ENCODE peak calls at places on chromosomes 3 and 15, in ten cellular contexts. U, I, K, D, L, F, Z, S, P and A are unnamed samples.

GRCh38 chr3:99962703-99963102 is 145.0 kb downstream of the CMSS1 start:
- DNase-seq in U (peak), I (no peak), K (no peak), D (no peak), L (no peak), F (peak), Z (no peak), S (no peak), P (no peak), A (no peak)

GRCh38 chr3:156553705-156554356 is 1.1 kb downstream of the SSR3 start:
- DNase-seq in U (peak), I (no peak), K (no peak), D (no peak), L (no peak), F (peak), Z (no peak), S (no peak), P (no peak), A (no peak)

GRCh38 chr15:85009435-85009834 is 27.8 kb downstream of the PDE8A start:
- DNase-seq in U (no peak), I (no peak), K (no peak), D (no peak), L (no peak), F (no peak), Z (no peak), S (no peak), P (no peak), A (no peak)

GRCh38 chr3:138459619-138460535 is 25.5 kb downstream of the ESYT3 start:
- DNase-seq in U (no peak), I (no peak), K (peak), D (no peak), L (peak), F (no peak), Z (no peak), S (no peak), P (no peak), A (no peak)

GRCh38 chr15:64045774-64046346 is 425 bp downstream of the DAPK2 start:
- DNase-seq in U (no peak), I (peak), K (no peak), D (peak), L (peak), F (no peak), Z (no peak), S (no peak), P (no peak), A (no peak)

GRCh38 chr3:18424862-18425640 is at the start of gene SATB1:
- DNase-seq in U (peak), I (peak), K (peak), D (peak), L (peak), F (peak), Z (no peak), S (peak), P (peak), A (peak)

GRCh38 chr3:159766563-159767185 is 222.0 kb upstream of the IL12A start:
- DNase-seq in U (peak), I (no peak), K (no peak), D (no peak), L (no peak), F (peak), Z (no peak), S (no peak), P (no peak), A (no peak)

GRCh38 chr15:59674501-59674900 is 14.6 kb downstream of the BNIP2 start:
- DNase-seq in U (no peak), I (no peak), K (no peak), D (no peak), L (no peak), F (no peak), Z (no peak), S (no peak), P (no peak), A (no peak)

GRCh38 chr3:100875239-100875638 is 118.0 kb downstream of the ABI3BP start:
- DNase-seq in U (peak), I (peak), K (no peak), D (no peak), L (no peak), F (peak), Z (no peak), S (no peak), P (peak), A (no peak)

GRCh38 chr15:78453447-78453846 is 15.4 kb downstream of the IREB2 start:
- DNase-seq in U (no peak), I (no peak), K (no peak), D (no peak), L (no peak), F (no peak), Z (no peak), S (no peak), P (no peak), A (no peak)

GRCh38 chr3:37072892-37073291 is 79.6 kb downstream of the MLH1 start:
- DNase-seq in U (peak), I (peak), K (no peak), D (no peak), L (no peak), F (peak), Z (no peak), S (no peak), P (peak), A (no peak)

GRCh38 chr3:191301017-191301416 is 28.2 kb upstream of the CCDC50 start:
- DNase-seq in U (no peak), I (no peak), K (no peak), D (no peak), L (no peak), F (no peak), Z (no peak), S (peak), P (no peak), A (peak)

GRCh38 chr3:62888180-62888579 is 13.0 kb upstream of the CADPS start:
- DNase-seq in U (no peak), I (no peak), K (no peak), D (no peak), L (no peak), F (no peak), Z (no peak), S (no peak), P (no peak), A (no peak)

GRCh38 chr3:50392101-50392715 is 32.9 kb upstream of the TMEM115 start:
- DNase-seq in U (no peak), I (no peak), K (no peak), D (no peak), L (no peak), F (no peak), Z (no peak), S (no peak), P (no peak), A (no peak)

GRCh38 chr15:101615986-101616848 is 36.0 kb downstream of the TM2D3 start:
- DNase-seq in U (peak), I (peak), K (no peak), D (no peak), L (no peak), F (peak), Z (peak), S (no peak), P (peak), A (no peak)

GRCh38 chr3:158668506-158668905 is 3.9 kb downstream of the LXN start:
- DNase-seq in U (peak), I (no peak), K (no peak), D (no peak), L (no peak), F (peak), Z (no peak), S (no peak), P (no peak), A (no peak)

GRCh38 chr3:187403768-187404270 is 35.6 kb downstream of the RTP4 start:
- DNase-seq in U (peak), I (no peak), K (no peak), D (no peak), L (no peak), F (peak), Z (peak), S (no peak), P (no peak), A (no peak)

GRCh38 chr3:37147676-37148075 is 26.7 kb downstream of the LRRFIP2 start:
- DNase-seq in U (no peak), I (no peak), K (no peak), D (no peak), L (no peak), F (no peak), Z (no peak), S (no peak), P (no peak), A (no peak)

GRCh38 chr3:171329759-171330158 is 130.4 kb downstream of the TNIK start:
- DNase-seq in U (no peak), I (no peak), K (no peak), D (no peak), L (no peak), F (no peak), Z (no peak), S (no peak), P (no peak), A (no peak)

GRCh38 chr15:23645379-23646164 is 2.1 kb downstream of the MAGEL2 start:
- DNase-seq in U (no peak), I (no peak), K (no peak), D (no peak), L (no peak), F (no peak), Z (no peak), S (no peak), P (no peak), A (no peak)

GRCh38 chr15:58608129-58608590 is 141.3 kb downstream of the ADAM10 start:
- DNase-seq in U (peak), I (no peak), K (no peak), D (no peak), L (no peak), F (peak), Z (no peak), S (no peak), P (no peak), A (no peak)

GRCh38 chr3:112974894-112975293 is at the start of gene CD200R1:
- DNase-seq in U (no peak), I (no peak), K (no peak), D (no peak), L (no peak), F (no peak), Z (no peak), S (peak), P (no peak), A (no peak)

GRCh38 chr3:12265558-12265957 is 23.3 kb upstream of the PPARG start:
- DNase-seq in U (peak), I (no peak), K (no peak), D (no peak), L (no peak), F (no peak), Z (no peak), S (no peak), P (no peak), A (no peak)

GRCh38 chr3:99473321-99473751 is 165.1 kb upstream of the COL8A1 start:
- DNase-seq in U (peak), I (no peak), K (no peak), D (no peak), L (no peak), F (peak), Z (no peak), S (no peak), P (no peak), A (no peak)

GRCh38 chr3:167493240-167493639 is 19.4 kb upstream of the SERPINI2 start:
- DNase-seq in U (no peak), I (no peak), K (no peak), D (no peak), L (no peak), F (no peak), Z (no peak), S (no peak), P (no peak), A (no peak)

GRCh38 chr15:74957301-74958035 is 896 bp upstream of the RPP25 start:
- DNase-seq in U (peak), I (no peak), K (no peak), D (no peak), L (peak), F (peak), Z (no peak), S (no peak), P (peak), A (no peak)

GRCh38 chr15:32828507-32829186 is 110.8 kb downstream of the GREM1 start:
- DNase-seq in U (peak), I (no peak), K (no peak), D (no peak), L (no peak), F (peak), Z (no peak), S (no peak), P (no peak), A (no peak)

GRCh38 chr15:42085721-42086120 is 8.6 kb downstream of the PLA2G4D start:
- DNase-seq in U (no peak), I (no peak), K (no peak), D (no peak), L (no peak), F (no peak), Z (no peak), S (no peak), P (no peak), A (no peak)

GRCh38 chr15:67559158-67559557 is 16.7 kb downstream of the MAP2K5 start:
- DNase-seq in U (no peak), I (no peak), K (no peak), D (no peak), L (no peak), F (no peak), Z (no peak), S (no peak), P (no peak), A (no peak)

GRCh38 chr15:47431501-47431900 is 285.8 kb upstream of the SEMA6D start:
- DNase-seq in U (peak), I (no peak), K (no peak), D (no peak), L (no peak), F (peak), Z (no peak), S (no peak), P (no peak), A (no peak)

GRCh38 chr3:23086366-23086765 is 116.8 kb upstream of the UBE2E2 start:
- DNase-seq in U (no peak), I (no peak), K (no peak), D (no peak), L (no peak), F (no peak), Z (peak), S (no peak), P (no peak), A (no peak)

GRCh38 chr15:95304116-95304873 is 1026.2 kb upstream of the NR2F2 start:
- DNase-seq in U (peak), I (no peak), K (no peak), D (no peak), L (no peak), F (peak), Z (no peak), S (no peak), P (no peak), A (no peak)

GRCh38 chr3:128174645-128175590 is 21.6 kb downstream of the EEFSEC start:
- DNase-seq in U (peak), I (no peak), K (no peak), D (no peak), L (no peak), F (no peak), Z (no peak), S (no peak), P (no peak), A (no peak)

GRCh38 chr15:69034352-69034751 is 19.9 kb downstream of the NOX5 start:
- DNase-seq in U (peak), I (no peak), K (no peak), D (no peak), L (no peak), F (peak), Z (peak), S (no peak), P (no peak), A (no peak)

GRCh38 chr3:65979731-65980130 is 59.0 kb downstream of the MAGI1 start:
- DNase-seq in U (peak), I (no peak), K (no peak), D (no peak), L (no peak), F (peak), Z (no peak), S (no peak), P (no peak), A (no peak)

GRCh38 chr3:104359546-104359945 is 1007.2 kb upstream of the ALCAM start:
- DNase-seq in U (peak), I (no peak), K (no peak), D (no peak), L (no peak), F (peak), Z (peak), S (no peak), P (no peak), A (no peak)

DNA sequence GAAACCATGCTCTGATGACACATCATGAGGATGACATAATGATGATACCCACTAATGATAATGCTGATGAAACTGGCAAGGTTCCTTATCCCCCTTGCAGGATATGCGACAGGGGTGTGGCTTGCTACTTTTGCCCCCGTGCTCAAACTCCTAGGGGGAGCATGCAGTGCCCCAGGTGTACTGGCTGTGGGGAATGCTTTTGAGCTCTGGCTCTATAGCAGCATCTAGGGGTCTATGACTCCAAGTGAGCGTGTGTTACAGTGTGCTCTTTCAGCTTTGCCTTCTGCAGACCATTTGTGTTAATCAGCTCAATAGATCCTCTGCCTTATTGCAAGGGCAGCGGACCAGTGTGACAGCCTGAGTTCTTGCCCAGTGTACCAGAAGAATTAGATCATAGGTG is 1239.5 kb downstream of the SI start:
- DNase-seq in U (no peak), I (no peak), K (no peak), D (no peak), L (no peak), F (no peak), Z (no peak), S (no peak), P (no peak), A (no peak)
- TF ChIP-seq CTCF in U (no peak), I (no peak), K (no peak), D (no peak), L (no peak), F (no peak), Z (no peak), S (no peak), P (no peak), A (no peak)

GRCh38 chr3:132315851-132316250 is 1.4 kb upstream of the ACP3 start:
- DNase-seq in U (peak), I (no peak), K (no peak), D (no peak), L (no peak), F (peak), Z (no peak), S (no peak), P (no peak), A (no peak)

GRCh38 chr3:132321321-132321720 is 4.1 kb downstream of the ACP3 start:
- DNase-seq in U (peak), I (peak), K (no peak), D (no peak), L (no peak), F (no peak), Z (no peak), S (no peak), P (no peak), A (no peak)

GRCh38 chr3:132311860-132312259 is 5.3 kb upstream of the ACP3 start:
- DNase-seq in U (peak), I (no peak), K (no peak), D (no peak), L (no peak), F (no peak), Z (no peak), S (no peak), P (no peak), A (no peak)

GRCh38 chr3:132318451-132318850 is 1.2 kb downstream of the ACP3 start:
- DNase-seq in U (peak), I (no peak), K (no peak), D (no peak), L (no peak), F (peak), Z (no peak), S (no peak), P (no peak), A (no peak)

DNA sequence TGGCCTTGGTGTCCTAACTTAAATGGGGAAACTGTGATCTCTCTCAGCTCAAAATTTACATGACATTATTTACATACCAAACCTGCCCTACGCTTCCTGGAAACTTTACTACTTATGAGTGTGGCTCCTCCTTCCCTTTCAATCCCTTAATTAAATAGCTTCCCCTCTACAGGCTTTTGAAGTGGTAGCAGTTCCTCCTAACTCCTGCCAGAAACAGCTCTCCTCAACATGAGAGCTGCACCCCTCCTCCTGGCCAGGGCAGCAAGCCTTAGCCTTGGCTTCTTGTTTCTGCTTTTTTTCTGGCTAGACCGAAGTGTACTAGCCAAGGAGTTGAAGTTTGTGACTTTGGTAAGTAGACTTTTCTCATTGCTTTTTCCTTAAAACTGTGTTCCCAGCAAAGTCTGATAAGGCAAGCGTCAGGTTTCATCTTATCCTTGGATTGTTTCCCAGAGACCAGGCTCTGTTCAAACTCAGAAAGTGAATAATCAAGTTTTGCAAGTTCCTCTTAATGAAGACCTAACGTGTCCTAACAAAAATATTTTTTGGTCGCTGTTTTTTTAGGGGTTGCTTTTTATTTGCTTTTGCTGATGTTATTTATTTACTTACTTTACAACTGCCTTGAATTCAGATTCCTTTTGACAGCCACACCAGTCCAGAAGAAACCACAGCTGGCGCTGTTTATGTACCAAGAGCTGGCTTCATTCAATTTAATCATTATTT is at the start of gene ACP3:
- DNase-seq in U (peak), I (peak), K (no peak), D (no peak), L (peak), F (peak), Z (peak), S (no peak), P (peak), A (no peak)
- TF ChIP-seq CTCF in U (no peak), I (no peak), K (no peak), D (no peak), L (no peak), F (no peak), Z (no peak), S (no peak), P (no peak), A (no peak)

GRCh38 chr3:184873136-184873535 is 61.2 kb downstream of the VPS8 start:
- DNase-seq in U (no peak), I (no peak), K (no peak), D (no peak), L (no peak), F (no peak), Z (no peak), S (no peak), P (no peak), A (no peak)

GRCh38 chr3:184880616-184881015 is 68.7 kb downstream of the VPS8 start:
- DNase-seq in U (no peak), I (no peak), K (no peak), D (no peak), L (no peak), F (no peak), Z (no peak), S (no peak), P (no peak), A (no peak)

GRCh38 chr3:184872200-184872599 is 60.2 kb downstream of the VPS8 start:
- DNase-seq in U (no peak), I (no peak), K (no peak), D (no peak), L (no peak), F (no peak), Z (no peak), S (no peak), P (no peak), A (no peak)

DNA sequence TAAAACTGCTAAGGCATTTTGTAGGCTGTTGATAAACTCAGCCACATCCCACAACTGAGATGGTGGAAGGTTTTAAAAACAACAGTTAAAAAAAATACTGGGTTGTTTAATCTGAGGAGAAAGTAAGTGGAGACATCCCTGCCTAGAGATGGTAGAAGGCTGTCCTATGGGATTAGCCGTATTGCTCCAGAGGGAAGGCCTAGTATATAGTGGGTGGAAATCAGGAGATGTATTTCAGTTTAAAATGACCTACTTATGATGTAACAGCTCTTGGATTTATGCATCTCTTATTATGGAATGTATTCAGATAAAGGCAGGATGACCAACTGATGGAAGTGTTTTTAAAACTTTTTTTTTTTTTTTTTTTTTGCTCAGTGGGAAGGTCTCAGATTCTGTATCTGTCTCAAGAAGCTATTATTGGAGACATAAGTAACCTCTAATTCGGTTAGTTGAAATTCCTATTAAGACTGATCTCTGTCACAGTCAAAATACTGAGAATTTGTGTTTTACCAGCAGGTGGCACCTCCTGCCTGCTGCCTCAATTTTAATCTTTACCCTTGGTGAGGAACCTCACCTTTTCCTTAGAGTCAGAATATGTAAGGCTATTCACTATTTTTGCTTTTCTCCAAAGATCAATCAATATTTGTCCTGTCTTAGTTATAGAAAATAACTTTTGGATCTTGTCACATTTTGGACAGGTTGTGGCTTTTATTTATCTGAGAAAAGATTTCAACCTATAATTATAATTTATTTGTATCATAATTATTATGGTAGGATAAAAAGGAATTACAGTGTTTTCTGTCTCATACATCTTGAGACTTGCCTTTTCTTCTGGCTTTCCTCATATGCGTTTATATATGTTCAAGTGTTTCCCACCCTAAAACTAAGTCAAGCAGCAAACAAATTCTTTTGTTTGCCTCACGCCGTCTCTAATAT is 63.0 kb downstream of the VPS8 start:
- DNase-seq in U (peak), I (no peak), K (no peak), D (no peak), L (no peak), F (peak), Z (peak), S (no peak), P (no peak), A (peak)
- TF ChIP-seq CTCF in U (peak), I (peak), K (peak), D (peak), L (peak), F (peak), Z (peak), S (peak), P (peak), A (peak)

GRCh38 chr3:42772670-42773408 is at the start of gene CCDC13:
- DNase-seq in U (peak), I (peak), K (peak), D (peak), L (peak), F (peak), Z (peak), S (peak), P (peak), A (peak)
- TF ChIP-seq CTCF in U (no peak), I (no peak), K (no peak), D (no peak), L (no peak), F (no peak), Z (no peak), S (no peak), P (no peak), A (no peak)